ENCODE peak calls at places on chromosomes 6 and 20, in eight cellular contexts. F is fibroblast of mammary gland, C is NCI-H1930, A is fibroblast of lung, X is HT-29, E is activated gamma-delta T cell, I is NCI-H510A treated with DMSO at 0.1 percent for 48 hours, P is tibial nerve. U is an unnamed sample.

GRCh38 chr6:168157272-168158007 is 78.4 kb upstream of the FRMD1 start:
- DNase-seq in F (peak), C (no peak), A (peak), X (no peak), E (no peak), I (peak), P (no peak), U (peak)

GRCh38 chr20:13261460-13262301 is 40.6 kb downstream of the ISM1 start:
- DNase-seq in F (peak), C (peak), A (peak), X (peak), E (no peak), I (peak), P (no peak), U (peak)

GRCh38 chr20:37396520-37397075 is 50.7 kb downstream of the SRC start:
- DNase-seq in F (no peak), C (no peak), A (no peak), X (no peak), E (no peak), I (peak), P (no peak), U (no peak)

GRCh38 chr6:54694928-54695532 is 151.5 kb upstream of the FAM83B start:
- DNase-seq in F (no peak), C (no peak), A (no peak), X (no peak), E (no peak), I (no peak), P (no peak), U (no peak)

GRCh38 chr6:15460110-15460727 is 202.6 kb downstream of the DTNBP1 start:
- DNase-seq in F (no peak), C (no peak), A (no peak), X (no peak), E (no peak), I (no peak), P (no peak), U (no peak)

GRCh38 chr6:36418558-36418957 is 24.1 kb downstream of the PXT1 start:
- DNase-seq in F (no peak), C (no peak), A (no peak), X (no peak), E (no peak), I (no peak), P (no peak), U (no peak)

GRCh38 chr6:159819932-159820640 is 20.0 kb downstream of the PNLDC1 start:
- DNase-seq in F (no peak), C (no peak), A (no peak), X (no peak), E (no peak), I (no peak), P (no peak), U (no peak)

GRCh38 chr6:26554669-26555504 is 16.7 kb downstream of the HMGN4 start:
- DNase-seq in F (peak), C (peak), A (peak), X (peak), E (no peak), I (peak), P (no peak), U (peak)

GRCh38 chr6:2454180-2454579 is 208.8 kb upstream of the GMDS start:
- DNase-seq in F (peak), C (no peak), A (no peak), X (no peak), E (no peak), I (no peak), P (no peak), U (no peak)

GRCh38 chr6:168005796-168006195 is 8.3 kb downstream of the KIF25 start:
- DNase-seq in F (no peak), C (no peak), A (no peak), X (no peak), E (no peak), I (no peak), P (no peak), U (no peak)

GRCh38 chr6:165889636-165890403 is 226.8 kb upstream of the PDE10A start:
- DNase-seq in F (peak), C (no peak), A (peak), X (peak), E (no peak), I (peak), P (no peak), U (peak)

GRCh38 chr6:130417951-130418350 is 52.1 kb downstream of the TMEM200A start:
- DNase-seq in F (peak), C (no peak), A (peak), X (no peak), E (no peak), I (no peak), P (no peak), U (no peak)

GRCh38 chr20:52269327-52269726 is 77.7 kb upstream of the ZFP64 start:
- DNase-seq in F (peak), C (no peak), A (no peak), X (no peak), E (no peak), I (no peak), P (no peak), U (no peak)

GRCh38 chr6:142290851-142291250 is 11.0 kb upstream of the ADGRG6 start:
- DNase-seq in F (no peak), C (no peak), A (no peak), X (no peak), E (no peak), I (no peak), P (no peak), U (no peak)

GRCh38 chr20:52031574-52032303 is 159.8 kb downstream of the ZFP64 start:
- DNase-seq in F (peak), C (no peak), A (peak), X (no peak), E (no peak), I (no peak), P (no peak), U (peak)

GRCh38 chr6:141562181-141562800 is 570.4 kb upstream of the GJE1 start:
- DNase-seq in F (no peak), C (no peak), A (peak), X (peak), E (no peak), I (peak), P (no peak), U (peak)

GRCh38 chr6:109799664-109800063 is 108.6 kb downstream of the FIG4 start:
- DNase-seq in F (peak), C (no peak), A (no peak), X (peak), E (no peak), I (no peak), P (no peak), U (no peak)

GRCh38 chr6:87165169-87165568 is 9.8 kb downstream of the ZNF292 start:
- DNase-seq in F (no peak), C (no peak), A (no peak), X (no peak), E (no peak), I (no peak), P (no peak), U (no peak)

GRCh38 chr20:61823242-61823641 is 242.4 kb downstream of the TAF4 start:
- DNase-seq in F (no peak), C (no peak), A (no peak), X (no peak), E (no peak), I (no peak), P (no peak), U (no peak)

GRCh38 chr6:123895346-123895745 is 91.7 kb downstream of the NKAIN2 start:
- DNase-seq in F (no peak), C (no peak), A (no peak), X (no peak), E (no peak), I (no peak), P (no peak), U (peak)

GRCh38 chr6:13836170-13836569 is 21.8 kb upstream of the MCUR1 start:
- DNase-seq in F (no peak), C (no peak), A (no peak), X (no peak), E (no peak), I (no peak), P (no peak), U (no peak)

GRCh38 chr6:107657755-107658461 is 166.2 kb downstream of the SCML4 start:
- DNase-seq in F (peak), C (no peak), A (peak), X (no peak), E (no peak), I (peak), P (no peak), U (no peak)

GRCh38 chr20:33387177-33387576 is 14.1 kb downstream of the CDK5RAP1 start:
- DNase-seq in F (peak), C (no peak), A (peak), X (no peak), E (no peak), I (no peak), P (no peak), U (no peak)

GRCh38 chr6:131387706-131388455 is 185.1 kb upstream of the ARG1 start:
- DNase-seq in F (peak), C (no peak), A (peak), X (no peak), E (no peak), I (no peak), P (no peak), U (no peak)

GRCh38 chr6:80454661-80455365 is 348.3 kb downstream of the BCKDHB start:
- DNase-seq in F (peak), C (no peak), A (peak), X (no peak), E (no peak), I (no peak), P (no peak), U (no peak)

GRCh38 chr6:131199568-131200272 is 64.5 kb downstream of the AKAP7 start:
- DNase-seq in F (peak), C (no peak), A (peak), X (peak), E (no peak), I (no peak), P (no peak), U (peak)

GRCh38 chr6:97958143-97958542 is 675.1 kb upstream of the MMS22L start:
- DNase-seq in F (no peak), C (no peak), A (peak), X (no peak), E (no peak), I (no peak), P (no peak), U (peak)

GRCh38 chr6:21987501-21987957 is 309.3 kb downstream of the PRL start:
- DNase-seq in F (peak), C (no peak), A (peak), X (peak), E (no peak), I (peak), P (peak), U (peak)

GRCh38 chr6:52454556-52454955 is 34.4 kb downstream of the EFHC1 start:
- DNase-seq in F (peak), C (no peak), A (peak), X (peak), E (no peak), I (no peak), P (no peak), U (peak)

GRCh38 chr6:42118162-42119001 is 24.0 kb downstream of the C6orf132 start:
- DNase-seq in F (no peak), C (no peak), A (peak), X (peak), E (no peak), I (no peak), P (peak), U (peak)

GRCh38 chr6:36839819-36840379 is 655 bp upstream of the CPNE5 start:
- DNase-seq in F (no peak), C (peak), A (no peak), X (no peak), E (peak), I (no peak), P (no peak), U (no peak)

GRCh38 chr20:53750827-53751393 is 157.3 kb upstream of the ZNF217 start:
- DNase-seq in F (peak), C (no peak), A (peak), X (peak), E (no peak), I (no peak), P (no peak), U (peak)

GRCh38 chr6:112562348-112563220 is 215.5 kb downstream of the RFPL4B start:
- DNase-seq in F (no peak), C (no peak), A (peak), X (no peak), E (no peak), I (no peak), P (no peak), U (no peak)

GRCh38 chr6:160431231-160431630 is 83.1 kb downstream of the SLC22A3 start:
- DNase-seq in F (peak), C (no peak), A (peak), X (no peak), E (no peak), I (no peak), P (no peak), U (no peak)

GRCh38 chr6:131216277-131216676 is 81.0 kb downstream of the AKAP7 start:
- DNase-seq in F (no peak), C (no peak), A (peak), X (no peak), E (no peak), I (no peak), P (no peak), U (no peak)

GRCh38 chr6:117263353-117263927 is 1.9 kb upstream of the VGLL2 start:
- DNase-seq in F (no peak), C (no peak), A (no peak), X (no peak), E (no peak), I (no peak), P (no peak), U (no peak)

GRCh38 chr20:54688476-54688875 is 213.1 kb downstream of the DOK5 start:
- DNase-seq in F (no peak), C (no peak), A (no peak), X (no peak), E (no peak), I (no peak), P (no peak), U (no peak)

GRCh38 chr20:22776369-22776768 is 192.0 kb upstream of the FOXA2 start:
- DNase-seq in F (peak), C (no peak), A (no peak), X (no peak), E (no peak), I (no peak), P (no peak), U (peak)

GRCh38 chr6:149169761-149170359 is 147.7 kb upstream of the TAB2 start:
- DNase-seq in F (no peak), C (no peak), A (peak), X (no peak), E (no peak), I (no peak), P (no peak), U (no peak)